ENCODE peak calls at places on chromosome 1, in eight cellular contexts. X, Q, I, O, S, G, E and A are unnamed samples.

GRCh38 chr1:173205146-173206051 is 1.7 kb downstream of the TNFSF4 start:
- DNase-seq in X (no peak), Q (no peak), I (peak), O (peak), S (no peak), G (no peak), E (no peak), A (no peak)

GRCh38 chr1:194466706-194467105 is 1280.3 kb upstream of the B3GALT2 start:
- DNase-seq in X (no peak), Q (no peak), I (peak), O (peak), S (no peak), G (no peak), E (no peak), A (peak)

GRCh38 chr1:201565771-201566528 is 27.0 kb downstream of the NAV1 start:
- DNase-seq in X (no peak), Q (no peak), I (no peak), O (no peak), S (no peak), G (no peak), E (no peak), A (no peak)

GRCh38 chr1:151371340-151371739 is 1.2 kb downstream of the SELENBP1 start:
- DNase-seq in X (peak), Q (no peak), I (peak), O (peak), S (peak), G (no peak), E (no peak), A (no peak)

GRCh38 chr1:229158317-229159294 is 112.3 kb upstream of the RAB4A start:
- DNase-seq in X (no peak), Q (no peak), I (no peak), O (no peak), S (no peak), G (no peak), E (no peak), A (no peak)

GRCh38 chr1:203754455-203754864 is 10.5 kb upstream of the LAX1 start:
- DNase-seq in X (no peak), Q (no peak), I (no peak), O (no peak), S (no peak), G (no peak), E (peak), A (no peak)

GRCh38 chr1:228902781-228903572 is 167.7 kb downstream of the RHOU start:
- DNase-seq in X (peak), Q (peak), I (peak), O (peak), S (peak), G (no peak), E (no peak), A (no peak)

GRCh38 chr1:115879977-115880376 is 39.1 kb upstream of the NHLH2 start:
- DNase-seq in X (no peak), Q (no peak), I (no peak), O (no peak), S (no peak), G (no peak), E (no peak), A (no peak)

GRCh38 chr1:34128186-34128889 is 36.7 kb downstream of the CSMD2 start:
- DNase-seq in X (no peak), Q (no peak), I (no peak), O (no peak), S (no peak), G (no peak), E (no peak), A (no peak)

GRCh38 chr1:171781167-171781875 is at the start of gene METTL13:
- DNase-seq in X (peak), Q (peak), I (peak), O (peak), S (peak), G (peak), E (peak), A (peak)
- TF ChIP-seq CTCF in X (no peak), Q (no peak), I (peak), O (no peak), S (no peak), G (no peak), E (no peak), A (no peak)

DNA sequence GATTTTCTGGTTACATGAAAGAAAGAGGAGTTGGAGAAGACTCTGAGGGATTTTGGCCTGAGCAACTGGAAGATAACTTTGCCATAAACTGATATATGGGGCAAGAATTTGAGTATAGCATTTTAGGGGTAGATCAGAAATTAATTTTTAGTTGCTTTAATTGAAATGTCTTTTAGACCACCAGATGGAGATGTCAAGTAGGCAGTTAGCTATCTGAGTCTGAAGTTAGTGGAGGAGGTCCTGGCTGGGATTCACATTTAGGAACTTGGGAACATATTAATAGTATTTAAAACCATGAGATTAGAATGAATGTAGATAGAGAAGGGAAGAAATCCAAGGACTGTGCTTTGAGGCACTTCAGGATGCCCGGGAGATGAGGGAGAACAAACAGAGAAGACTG is 32.6 kb downstream of the SLC44A3 start:
- DNase-seq in X (no peak), Q (no peak), I (peak), O (peak), S (no peak), G (no peak), E (no peak), A (no peak)
- TF ChIP-seq CTCF in X (peak), Q (no peak), I (peak), O (peak), S (no peak), G (no peak), E (no peak), A (no peak)

DNA sequence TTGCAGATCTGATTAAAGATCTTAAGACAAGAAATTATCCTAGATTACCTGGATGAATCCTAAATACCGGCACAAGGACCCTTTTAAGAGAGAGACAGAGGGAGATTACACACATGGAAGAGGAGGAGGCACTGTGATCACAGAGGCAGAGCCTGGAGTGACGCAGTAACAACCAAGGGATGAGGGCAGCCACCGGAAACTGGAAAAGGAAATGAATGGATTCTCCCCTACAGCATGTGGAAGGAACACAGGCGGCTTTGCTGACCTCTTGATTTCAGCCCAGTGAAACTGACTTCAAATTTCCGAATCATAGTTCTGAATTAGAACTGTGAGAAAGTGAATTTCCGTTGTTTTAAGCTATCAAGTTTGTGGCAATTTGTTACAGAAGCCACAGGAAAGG is 50.2 kb upstream of the IVNS1ABP start:
- DNase-seq in X (no peak), Q (no peak), I (no peak), O (no peak), S (no peak), G (no peak), E (no peak), A (peak)
- TF ChIP-seq CTCF in X (no peak), Q (no peak), I (no peak), O (no peak), S (no peak), G (no peak), E (no peak), A (no peak)

GRCh38 chr1:9181990-9182783 is 52.4 kb upstream of the H6PD start:
- DNase-seq in X (peak), Q (no peak), I (peak), O (peak), S (peak), G (no peak), E (peak), A (peak)
- TF ChIP-seq CTCF in X (no peak), Q (no peak), I (no peak), O (no peak), S (peak), G (peak), E (peak), A (no peak)

GRCh38 chr1:244653439-244654283 is 735 bp downstream of the DESI2 start:
- DNase-seq in X (no peak), Q (no peak), I (peak), O (no peak), S (no peak), G (no peak), E (peak), A (peak)
- TF ChIP-seq CTCF in X (no peak), Q (no peak), I (no peak), O (no peak), S (no peak), G (no peak), E (no peak), A (no peak)

GRCh38 chr1:84573967-84574842 is at the start of gene CTBS:
- DNase-seq in X (peak), Q (peak), I (peak), O (peak), S (peak), G (peak), E (peak), A (peak)
- TF ChIP-seq CTCF in X (no peak), Q (no peak), I (no peak), O (no peak), S (no peak), G (no peak), E (no peak), A (no peak)

DNA sequence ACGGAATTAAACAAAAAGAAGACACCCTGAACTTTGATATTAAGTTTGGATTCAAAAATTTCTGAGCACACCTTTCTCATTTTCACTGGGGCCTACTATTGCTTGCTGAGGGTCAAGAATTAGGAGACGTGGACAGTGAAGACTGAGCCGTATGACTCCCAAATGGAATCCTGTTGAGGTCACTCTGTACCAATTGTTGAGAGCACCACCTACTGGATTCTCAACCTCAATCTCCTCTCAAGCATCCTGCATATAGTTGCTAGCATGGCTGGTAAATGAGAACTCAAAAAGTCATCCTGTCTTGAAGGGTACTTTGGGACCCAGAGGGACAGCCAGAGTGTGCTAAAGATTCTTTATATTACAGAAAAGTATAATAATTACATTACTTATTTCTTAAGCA is 20.2 kb upstream of the MTR start:
- DNase-seq in X (no peak), Q (no peak), I (peak), O (peak), S (no peak), G (no peak), E (no peak), A (no peak)
- TF ChIP-seq CTCF in X (peak), Q (peak), I (peak), O (peak), S (no peak), G (no peak), E (peak), A (no peak)